ENCODE peak calls at places on chromosomes 11 and 22, in six cellular contexts. U is pancreas; L is foreskin keratinocyte; G is RWPE2; T is activated naive CD4-positive, alpha-beta T cell treated with anti-CD3 and anti-CD28 coated beads, Interleukin-2, amount 50 U/mL, for 72 hours; Z is activated CD4-positive, alpha-beta T cell treated with anti-CD3 and anti-CD28 coated beads for 36 hours. N is an unnamed sample.

GRCh38 chr22:45644714-45645113 is 26.9 kb upstream of the ATXN10 start:
- ATAC-seq in U (no peak), L (no peak), G (no peak), T (no peak), Z (no peak), N (no peak)

GRCh38 chr11:115961168-115962003 is 457.2 kb upstream of the CADM1 start:
- ATAC-seq in U (no peak), L (no peak), G (no peak), T (no peak), Z (no peak), N (no peak)

GRCh38 chr11:117796456-117797428 is at the start of gene DSCAML1:
- ATAC-seq in U (peak; percentile 81), L (peak; percentile 63), G (peak; percentile 18), T (peak; percentile 49), Z (peak; percentile 86), N (peak; percentile 84)

GRCh38 chr22:26585104-26585790 is 4.7 kb downstream of the TPST2 start:
- ATAC-seq in U (peak; percentile 14), L (peak; percentile 58), G (peak; percentile 78), T (no peak), Z (no peak), N (no peak)

GRCh38 chr11:74611369-74611861 is 19.0 kb downstream of the POLD3 start:
- ATAC-seq in U (peak; percentile 82), L (no peak), G (no peak), T (no peak), Z (no peak), N (no peak)

GRCh38 chr11:71119656-71120269 is 132.6 kb downstream of the SHANK2 start:
- ATAC-seq in U (no peak), L (no peak), G (no peak), T (no peak), Z (no peak), N (no peak)

GRCh38 chr11:121328967-121329653 is 36.5 kb downstream of the SC5D start:
- ATAC-seq in U (no peak), L (no peak), G (no peak), T (peak; percentile 20), Z (peak; percentile 45), N (peak; percentile 44)

GRCh38 chr11:20207781-20208621 is 47.7 kb upstream of the DBX1 start:
- ATAC-seq in U (no peak), L (no peak), G (no peak), T (no peak), Z (no peak), N (no peak)

GRCh38 chr11:76210920-76211851 is 4.9 kb upstream of the WNT11 start:
- ATAC-seq in U (no peak), L (no peak), G (no peak), T (no peak), Z (no peak), N (no peak)

GRCh38 chr11:111808063-111808588 is 41.9 kb upstream of the PPP2R1B start:
- ATAC-seq in U (no peak), L (no peak), G (no peak), T (no peak), Z (no peak), N (no peak)

GRCh38 chr22:38610234-38610633 is 40.3 kb upstream of the DMC1 start:
- ATAC-seq in U (no peak), L (no peak), G (no peak), T (no peak), Z (no peak), N (no peak)

GRCh38 chr22:50304528-50305392 is 2.7 kb downstream of the PLXNB2 start:
- ATAC-seq in U (peak; percentile 1), L (no peak), G (peak; percentile 21), T (no peak), Z (no peak), N (no peak)

GRCh38 chr11:110339456-110339855 is 43.0 kb upstream of the RDX start:
- ATAC-seq in U (no peak), L (no peak), G (no peak), T (peak; percentile 43), Z (no peak), N (no peak)

GRCh38 chr22:22687638-22688500 is 43.5 kb downstream of the GGTLC2 start:
- ATAC-seq in U (peak; percentile 82), L (peak; percentile 72), G (peak; percentile 84), T (peak; percentile 66), Z (peak; percentile 78), N (no peak)